ENCODE peak calls at places on chromosomes 13 and 19, in ten cellular contexts. One of them, this sample, is unnamed.

GRCh38 chr13:109671919-109672318 is 114.5 kb downstream of the IRS2 start:
- DNase-seq in endodermal cell: no peak
- DNase-seq in right atrium auricular region: no peak
- DNase-seq in Karpas-422: no peak
- DNase-seq in ovary: no peak
- DNase-seq in left lung: no peak
- DNase-seq in lower lobe of right lung: no peak
- DNase-seq in A549: no peak
- DNase-seq in CD4-positive, alpha-beta T cell: no peak
- DNase-seq in iPS DF 6.9: no peak
- DNase-seq in this sample: no peak

GRCh38 chr19:53870485-53870844 is 2.8 kb downstream of the MYADM start:
- DNase-seq in endodermal cell: peak; percentile 59
- DNase-seq in right atrium auricular region: no peak
- DNase-seq in Karpas-422: no peak
- DNase-seq in ovary: no peak
- DNase-seq in left lung: peak; percentile 68
- DNase-seq in lower lobe of right lung: peak; percentile 70
- DNase-seq in A549: no peak
- DNase-seq in CD4-positive, alpha-beta T cell: no peak
- DNase-seq in iPS DF 6.9: no peak
- DNase-seq in this sample: no peak

GRCh38 chr19:11494634-11495285 is 10.9 kb downstream of the ZNF653 start:
- DNase-seq in endodermal cell: no peak
- DNase-seq in right atrium auricular region: no peak
- DNase-seq in Karpas-422: no peak
- DNase-seq in ovary: no peak
- DNase-seq in left lung: no peak
- DNase-seq in lower lobe of right lung: no peak
- DNase-seq in A549: no peak
- DNase-seq in CD4-positive, alpha-beta T cell: no peak
- DNase-seq in iPS DF 6.9: no peak
- DNase-seq in this sample: no peak

GRCh38 chr13:27774169-27774568 is 18.1 kb upstream of the GSX1 start:
- DNase-seq in endodermal cell: no peak
- DNase-seq in right atrium auricular region: no peak
- DNase-seq in Karpas-422: peak; percentile 44
- DNase-seq in ovary: no peak
- DNase-seq in left lung: no peak
- DNase-seq in lower lobe of right lung: no peak
- DNase-seq in A549: no peak
- DNase-seq in CD4-positive, alpha-beta T cell: no peak
- DNase-seq in iPS DF 6.9: no peak
- DNase-seq in this sample: no peak

GRCh38 chr19:40549007-40549708 is 27.5 kb upstream of the SHKBP1 start:
- DNase-seq in endodermal cell: peak; percentile 98
- DNase-seq in right atrium auricular region: no peak
- DNase-seq in Karpas-422: peak; percentile 87
- DNase-seq in ovary: peak; percentile 52
- DNase-seq in left lung: peak; percentile 46
- DNase-seq in lower lobe of right lung: peak; percentile 78
- DNase-seq in A549: peak; percentile 92
- DNase-seq in CD4-positive, alpha-beta T cell: peak; percentile 66
- DNase-seq in iPS DF 6.9: peak; percentile 82
- DNase-seq in this sample: peak; percentile 62

GRCh38 chr19:6005321-6006069 is 27.6 kb upstream of the RANBP3 start:
- DNase-seq in endodermal cell: no peak
- DNase-seq in right atrium auricular region: no peak
- DNase-seq in Karpas-422: no peak
- DNase-seq in ovary: no peak
- DNase-seq in left lung: no peak
- DNase-seq in lower lobe of right lung: no peak
- DNase-seq in A549: no peak
- DNase-seq in CD4-positive, alpha-beta T cell: no peak
- DNase-seq in iPS DF 6.9: no peak
- DNase-seq in this sample: no peak

GRCh38 chr13:111390522-111391270 is 70.3 kb downstream of the TEX29 start:
- DNase-seq in endodermal cell: peak; percentile 39
- DNase-seq in right atrium auricular region: no peak
- DNase-seq in Karpas-422: no peak
- DNase-seq in ovary: no peak
- DNase-seq in left lung: no peak
- DNase-seq in lower lobe of right lung: no peak
- DNase-seq in A549: no peak
- DNase-seq in CD4-positive, alpha-beta T cell: no peak
- DNase-seq in iPS DF 6.9: no peak
- DNase-seq in this sample: no peak

GRCh38 chr19:38913958-38914357 is 2.0 kb upstream of the CCER2 start:
- DNase-seq in endodermal cell: no peak
- DNase-seq in right atrium auricular region: no peak
- DNase-seq in Karpas-422: no peak
- DNase-seq in ovary: no peak
- DNase-seq in left lung: no peak
- DNase-seq in lower lobe of right lung: peak; percentile 17
- DNase-seq in A549: no peak
- DNase-seq in CD4-positive, alpha-beta T cell: no peak
- DNase-seq in iPS DF 6.9: no peak
- DNase-seq in this sample: no peak

GRCh38 chr13:59038824-59039223 is 1124.9 kb downstream of the DIAPH3 start:
- DNase-seq in endodermal cell: no peak
- DNase-seq in right atrium auricular region: no peak
- DNase-seq in Karpas-422: no peak
- DNase-seq in ovary: no peak
- DNase-seq in left lung: no peak
- DNase-seq in lower lobe of right lung: no peak
- DNase-seq in A549: no peak
- DNase-seq in CD4-positive, alpha-beta T cell: no peak
- DNase-seq in iPS DF 6.9: no peak
- DNase-seq in this sample: no peak

GRCh38 chr13:105278797-105279425 is 1256.6 kb downstream of the EFNB2 start:
- DNase-seq in endodermal cell: peak; percentile 77
- DNase-seq in right atrium auricular region: no peak
- DNase-seq in Karpas-422: no peak
- DNase-seq in ovary: no peak
- DNase-seq in left lung: no peak
- DNase-seq in lower lobe of right lung: no peak
- DNase-seq in A549: no peak
- DNase-seq in CD4-positive, alpha-beta T cell: no peak
- DNase-seq in iPS DF 6.9: no peak
- DNase-seq in this sample: no peak

DNA sequence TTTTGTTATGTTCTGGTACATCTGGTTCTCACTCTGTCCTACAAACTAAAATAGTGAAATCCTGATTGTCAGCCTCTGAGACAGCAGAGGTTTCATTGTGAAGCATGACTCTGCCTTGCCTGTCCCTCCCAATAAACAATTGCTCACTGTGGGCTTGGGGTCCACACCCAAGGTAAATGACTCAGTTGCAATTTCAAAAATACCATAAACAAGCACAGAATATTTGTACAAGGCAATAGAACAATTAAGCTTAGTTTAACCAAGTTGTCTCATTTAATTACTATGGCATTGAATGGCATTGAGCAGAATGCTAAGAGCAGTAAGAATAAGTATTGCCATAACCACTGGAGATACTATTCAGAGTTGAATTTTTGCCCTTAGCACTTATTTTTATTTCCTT is 353.6 kb downstream of the SPRY2 start:
- DNase-seq in endodermal cell: no peak
- DNase-seq in right atrium auricular region: no peak
- DNase-seq in Karpas-422: no peak
- DNase-seq in ovary: no peak
- DNase-seq in left lung: no peak
- DNase-seq in lower lobe of right lung: no peak
- DNase-seq in A549: no peak
- DNase-seq in CD4-positive, alpha-beta T cell: no peak
- DNase-seq in iPS DF 6.9: no peak
- DNase-seq in this sample: no peak
- H3K9me3 ChIP-seq in endodermal cell: no peaks in the 10 kb centered on the region
- H3K9me3 ChIP-seq in right atrium auricular region: no peaks in the 10 kb centered on the region
- H3K9me3 ChIP-seq in Karpas-422: peaks cover 4% of the 10 kb centered on the region
- H3K9me3 ChIP-seq in ovary: no peaks in the 10 kb centered on the region
- H3K9me3 ChIP-seq in left lung: no peaks in the 10 kb centered on the region
- H3K9me3 ChIP-seq in lower lobe of right lung: no peaks in the 10 kb centered on the region
- H3K9me3 ChIP-seq in A549: no peaks in the 10 kb centered on the region
- H3K9me3 ChIP-seq in CD4-positive, alpha-beta T cell: no peaks in the 10 kb centered on the region
- H3K9me3 ChIP-seq in iPS DF 6.9: no peaks in the 10 kb centered on the region
- H3K9me3 ChIP-seq in this sample: no peaks in the 10 kb centered on the region

GRCh38 chr13:114093118-114093517 is 39.3 kb downstream of the RASA3 start:
- DNase-seq in endodermal cell: no peak
- DNase-seq in right atrium auricular region: no peak
- DNase-seq in Karpas-422: no peak
- DNase-seq in ovary: no peak
- DNase-seq in left lung: no peak
- DNase-seq in lower lobe of right lung: no peak
- DNase-seq in A549: no peak
- DNase-seq in CD4-positive, alpha-beta T cell: no peak
- DNase-seq in iPS DF 6.9: no peak
- DNase-seq in this sample: no peak

GRCh38 chr13:114095486-114095885 is 36.9 kb downstream of the RASA3 start:
- DNase-seq in endodermal cell: peak; percentile 30
- DNase-seq in right atrium auricular region: peak; percentile 50
- DNase-seq in Karpas-422: no peak
- DNase-seq in ovary: no peak
- DNase-seq in left lung: peak; percentile 9
- DNase-seq in lower lobe of right lung: no peak
- DNase-seq in A549: no peak
- DNase-seq in CD4-positive, alpha-beta T cell: no peak
- DNase-seq in iPS DF 6.9: no peak
- DNase-seq in this sample: no peak

GRCh38 chr13:114090476-114090875 is 41.9 kb downstream of the RASA3 start:
- DNase-seq in endodermal cell: peak; percentile 19
- DNase-seq in right atrium auricular region: peak; percentile 42
- DNase-seq in Karpas-422: no peak
- DNase-seq in ovary: no peak
- DNase-seq in left lung: peak; percentile 27
- DNase-seq in lower lobe of right lung: peak; percentile 40
- DNase-seq in A549: no peak
- DNase-seq in CD4-positive, alpha-beta T cell: no peak
- DNase-seq in iPS DF 6.9: no peak
- DNase-seq in this sample: no peak

GRCh38 chr13:114089751-114090400 is 42.5 kb downstream of the RASA3 start:
- DNase-seq in endodermal cell: peak; percentile 24
- DNase-seq in right atrium auricular region: peak; percentile 50
- DNase-seq in Karpas-422: no peak
- DNase-seq in ovary: no peak
- DNase-seq in left lung: peak; percentile 7
- DNase-seq in lower lobe of right lung: no peak
- DNase-seq in A549: no peak
- DNase-seq in CD4-positive, alpha-beta T cell: no peak
- DNase-seq in iPS DF 6.9: no peak
- DNase-seq in this sample: no peak

DNA sequence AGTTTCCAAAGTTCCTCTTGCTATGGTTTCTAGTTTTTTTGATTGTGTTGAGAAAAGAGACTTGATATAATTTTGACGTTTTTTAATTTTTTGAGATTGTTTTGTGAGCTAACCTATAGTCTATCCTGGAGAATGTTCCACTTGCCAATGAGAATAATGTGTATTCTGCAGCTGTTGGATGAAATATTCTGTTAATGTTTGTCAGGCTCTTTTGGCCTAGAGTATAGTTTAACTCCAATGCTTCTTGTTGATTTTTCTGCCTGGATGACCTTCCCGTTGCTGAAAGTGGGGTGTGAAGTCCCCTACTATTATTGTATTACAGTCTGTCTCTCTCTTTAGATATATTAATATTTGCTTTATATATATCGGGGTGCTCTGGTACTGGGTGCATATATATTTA is 40.0 kb downstream of the RASA3 start:
- DNase-seq in endodermal cell: no peak
- DNase-seq in right atrium auricular region: no peak
- DNase-seq in Karpas-422: no peak
- DNase-seq in ovary: no peak
- DNase-seq in left lung: no peak
- DNase-seq in lower lobe of right lung: no peak
- DNase-seq in A549: no peak
- DNase-seq in CD4-positive, alpha-beta T cell: no peak
- DNase-seq in iPS DF 6.9: no peak
- DNase-seq in this sample: no peak
- H3K9me3 ChIP-seq in endodermal cell: peaks cover 31% of the 10 kb centered on the region
- H3K9me3 ChIP-seq in right atrium auricular region: no peaks in the 10 kb centered on the region
- H3K9me3 ChIP-seq in Karpas-422: peaks cover 6% of the 10 kb centered on the region
- H3K9me3 ChIP-seq in ovary: no peaks in the 10 kb centered on the region
- H3K9me3 ChIP-seq in left lung: peaks cover 21% of the 10 kb centered on the region
- H3K9me3 ChIP-seq in lower lobe of right lung: peaks cover 7% of the 10 kb centered on the region
- H3K9me3 ChIP-seq in A549: peaks cover 5% of the 10 kb centered on the region
- H3K9me3 ChIP-seq in CD4-positive, alpha-beta T cell: peaks cover 28% of the 10 kb centered on the region
- H3K9me3 ChIP-seq in iPS DF 6.9: no peaks in the 10 kb centered on the region
- H3K9me3 ChIP-seq in this sample: no peaks in the 10 kb centered on the region

GRCh38 chr19:57570707-57571106 is 8.0 kb downstream of the ZNF416 start:
- DNase-seq in endodermal cell: peak; percentile 2
- DNase-seq in right atrium auricular region: no peak
- DNase-seq in Karpas-422: no peak
- DNase-seq in ovary: no peak
- DNase-seq in left lung: no peak
- DNase-seq in lower lobe of right lung: no peak
- DNase-seq in A549: no peak
- DNase-seq in CD4-positive, alpha-beta T cell: no peak
- DNase-seq in iPS DF 6.9: no peak
- DNase-seq in this sample: no peak
- H3K9me3 ChIP-seq in endodermal cell: peaks cover 100% of the 10 kb centered on the region
- H3K9me3 ChIP-seq in right atrium auricular region: peaks cover 36% of the 10 kb centered on the region
- H3K9me3 ChIP-seq in Karpas-422: peaks cover 80% of the 10 kb centered on the region
- H3K9me3 ChIP-seq in ovary: peaks cover 21% of the 10 kb centered on the region
- H3K9me3 ChIP-seq in left lung: peaks cover 100% of the 10 kb centered on the region
- H3K9me3 ChIP-seq in lower lobe of right lung: peaks cover 100% of the 10 kb centered on the region
- H3K9me3 ChIP-seq in A549: peaks cover 100% of the 10 kb centered on the region
- H3K9me3 ChIP-seq in CD4-positive, alpha-beta T cell: peaks cover 96% of the 10 kb centered on the region
- H3K9me3 ChIP-seq in iPS DF 6.9: peaks cover 34% of the 10 kb centered on the region
- H3K9me3 ChIP-seq in this sample: peaks cover 99% of the 10 kb centered on the region

GRCh38 chr13:91245283-91245682 is 102.2 kb upstream of the MIR17HG start:
- DNase-seq in endodermal cell: no peak
- DNase-seq in right atrium auricular region: no peak
- DNase-seq in Karpas-422: no peak
- DNase-seq in ovary: no peak
- DNase-seq in left lung: no peak
- DNase-seq in lower lobe of right lung: no peak
- DNase-seq in A549: no peak
- DNase-seq in CD4-positive, alpha-beta T cell: no peak
- DNase-seq in iPS DF 6.9: no peak
- DNase-seq in this sample: no peak

GRCh38 chr13:91240341-91240740 is 107.1 kb upstream of the MIR17HG start:
- DNase-seq in endodermal cell: no peak
- DNase-seq in right atrium auricular region: no peak
- DNase-seq in Karpas-422: no peak
- DNase-seq in ovary: no peak
- DNase-seq in left lung: no peak
- DNase-seq in lower lobe of right lung: no peak
- DNase-seq in A549: no peak
- DNase-seq in CD4-positive, alpha-beta T cell: no peak
- DNase-seq in iPS DF 6.9: no peak
- DNase-seq in this sample: no peak

GRCh38 chr13:91241249-91241648 is 106.2 kb upstream of the MIR17HG start:
- DNase-seq in endodermal cell: no peak
- DNase-seq in right atrium auricular region: no peak
- DNase-seq in Karpas-422: no peak
- DNase-seq in ovary: no peak
- DNase-seq in left lung: no peak
- DNase-seq in lower lobe of right lung: no peak
- DNase-seq in A549: no peak
- DNase-seq in CD4-positive, alpha-beta T cell: no peak
- DNase-seq in iPS DF 6.9: no peak
- DNase-seq in this sample: no peak

GRCh38 chr13:91238036-91238435 is 109.5 kb upstream of the MIR17HG start:
- DNase-seq in endodermal cell: no peak
- DNase-seq in right atrium auricular region: no peak
- DNase-seq in Karpas-422: no peak
- DNase-seq in ovary: no peak
- DNase-seq in left lung: no peak
- DNase-seq in lower lobe of right lung: no peak
- DNase-seq in A549: no peak
- DNase-seq in CD4-positive, alpha-beta T cell: no peak
- DNase-seq in iPS DF 6.9: no peak
- DNase-seq in this sample: no peak

GRCh38 chr13:91242652-91243051 is 104.8 kb upstream of the MIR17HG start:
- DNase-seq in endodermal cell: no peak
- DNase-seq in right atrium auricular region: no peak
- DNase-seq in Karpas-422: no peak
- DNase-seq in ovary: no peak
- DNase-seq in left lung: no peak
- DNase-seq in lower lobe of right lung: no peak
- DNase-seq in A549: no peak
- DNase-seq in CD4-positive, alpha-beta T cell: no peak
- DNase-seq in iPS DF 6.9: no peak
- DNase-seq in this sample: no peak
- H3K9me3 ChIP-seq in endodermal cell: peaks cover 37% of the 10 kb centered on the region
- H3K9me3 ChIP-seq in right atrium auricular region: no peaks in the 10 kb centered on the region
- H3K9me3 ChIP-seq in Karpas-422: no peaks in the 10 kb centered on the region
- H3K9me3 ChIP-seq in ovary: no peaks in the 10 kb centered on the region
- H3K9me3 ChIP-seq in left lung: no peaks in the 10 kb centered on the region
- H3K9me3 ChIP-seq in lower lobe of right lung: no peaks in the 10 kb centered on the region
- H3K9me3 ChIP-seq in A549: no peaks in the 10 kb centered on the region
- H3K9me3 ChIP-seq in CD4-positive, alpha-beta T cell: no peaks in the 10 kb centered on the region
- H3K9me3 ChIP-seq in iPS DF 6.9: no peaks in the 10 kb centered on the region
- H3K9me3 ChIP-seq in this sample: no peaks in the 10 kb centered on the region

This sample was measured in body of pancreas.